ENCODE peak calls at places on chromosomes 6 and 20, in five cellular contexts. Z is lower leg skin, R is brain microvascular endothelial cell, Y is PC-3, Q is SK-N-SH. I is an unnamed sample.

GRCh38 chr20:51610761-51611624 is 68.5 kb upstream of the NFATC2 start:
- DNase-seq in Z (no peak), R (no peak), Y (no peak), Q (no peak), I (no peak)

GRCh38 chr20:34979366-34980153 is 23.9 kb downstream of the MYH7B start:
- DNase-seq in Z (no peak), R (no peak), Y (no peak), Q (peak), I (no peak)

GRCh38 chr20:46332373-46333135 is 24.3 kb upstream of the CDH22 start:
- DNase-seq in Z (no peak), R (no peak), Y (no peak), Q (peak), I (peak)

GRCh38 chr6:32192608-32193039 is at the start of gene GPSM3:
- DNase-seq in Z (no peak), R (peak), Y (no peak), Q (no peak), I (no peak)

GRCh38 chr6:13096084-13096483 is 232.3 kb downstream of the TBC1D7 start:
- DNase-seq in Z (no peak), R (no peak), Y (no peak), Q (no peak), I (no peak)

GRCh38 chr6:122998403-122998965 is 2.4 kb downstream of the CLVS2 start:
- DNase-seq in Z (no peak), R (no peak), Y (no peak), Q (no peak), I (no peak)

GRCh38 chr6:34146801-34147592 is 1.1 kb upstream of the GRM4 start:
- DNase-seq in Z (no peak), R (no peak), Y (peak), Q (no peak), I (no peak)

GRCh38 chr6:38512211-38512610 is 127.5 kb downstream of the BTBD9 start:
- DNase-seq in Z (no peak), R (no peak), Y (no peak), Q (no peak), I (no peak)

GRCh38 chr6:78605909-78606446 is 261.4 kb upstream of the IRAK1BP1 start:
- DNase-seq in Z (no peak), R (peak), Y (peak), Q (no peak), I (no peak)

GRCh38 chr6:110158479-110158878 is 21.0 kb downstream of the WASF1 start:
- DNase-seq in Z (no peak), R (no peak), Y (no peak), Q (no peak), I (no peak)

GRCh38 chr20:38635721-38636285 is 34.2 kb downstream of the ARHGAP40 start:
- DNase-seq in Z (no peak), R (peak), Y (peak), Q (no peak), I (no peak)

GRCh38 chr20:61929971-61930666 is 135.6 kb downstream of the TAF4 start:
- DNase-seq in Z (no peak), R (no peak), Y (no peak), Q (no peak), I (peak)

GRCh38 chr6:87742106-87742505 is 40.1 kb upstream of the AKIRIN2 start:
- DNase-seq in Z (peak), R (no peak), Y (no peak), Q (no peak), I (no peak)

GRCh38 chr6:80489911-80490635 is 383.6 kb downstream of the BCKDHB start:
- DNase-seq in Z (no peak), R (no peak), Y (peak), Q (no peak), I (no peak)

GRCh38 chr6:24125980-24126379 is at the start of gene NRSN1:
- DNase-seq in Z (no peak), R (no peak), Y (no peak), Q (peak), I (peak)

GRCh38 chr6:39937686-39938333 is 3.5 kb upstream of the MOCS1 start:
- DNase-seq in Z (no peak), R (no peak), Y (no peak), Q (no peak), I (no peak)

GRCh38 chr6:193773-194310 is 98.4 kb upstream of the DUSP22 start:
- DNase-seq in Z (no peak), R (no peak), Y (no peak), Q (no peak), I (no peak)

GRCh38 chr6:79702701-79703100 is 71.6 kb downstream of the SH3BGRL2 start:
- DNase-seq in Z (no peak), R (no peak), Y (no peak), Q (no peak), I (no peak)

GRCh38 chr6:1321715-1322114 is 9.8 kb downstream of the FOXQ1 start:
- DNase-seq in Z (no peak), R (no peak), Y (no peak), Q (no peak), I (no peak)

GRCh38 chr20:4358566-4358965 is 343.2 kb upstream of the RNF24 start:
- DNase-seq in Z (no peak), R (no peak), Y (no peak), Q (no peak), I (no peak)

GRCh38 chr6:107533415-107534059 is 43.6 kb downstream of the SOBP start:
- DNase-seq in Z (no peak), R (no peak), Y (no peak), Q (no peak), I (no peak)

GRCh38 chr6:5053864-5054426 is 31.2 kb upstream of the PPP1R3G start:
- DNase-seq in Z (peak), R (no peak), Y (no peak), Q (no peak), I (no peak)

GRCh38 chr6:89117285-89118108 is at the start of gene SRSF12:
- DNase-seq in Z (no peak), R (no peak), Y (no peak), Q (peak), I (peak)

GRCh38 chr20:19081937-19082336 is 130.5 kb upstream of the SLC24A3 start:
- DNase-seq in Z (no peak), R (no peak), Y (no peak), Q (no peak), I (no peak)
- TF ChIP-seq CTCF in Z (no peak), R (no peak), Y (no peak), Q (no peak), I (no peak)

GRCh38 chr6:53630533-53631269 is 34.9 kb downstream of the KLHL31 start:
- DNase-seq in Z (no peak), R (no peak), Y (no peak), Q (no peak), I (no peak)

GRCh38 chr6:53639520-53639919 is 26.0 kb downstream of the KLHL31 start:
- DNase-seq in Z (no peak), R (no peak), Y (no peak), Q (no peak), I (no peak)

GRCh38 chr6:53634184-53634631 is 31.3 kb downstream of the KLHL31 start:
- DNase-seq in Z (no peak), R (no peak), Y (no peak), Q (no peak), I (no peak)

GRCh38 chr6:53640361-53640760 is 25.2 kb downstream of the KLHL31 start:
- DNase-seq in Z (no peak), R (no peak), Y (no peak), Q (no peak), I (no peak)

GRCh38 chr6:53635322-53635721 is 30.2 kb downstream of the KLHL31 start:
- DNase-seq in Z (no peak), R (no peak), Y (no peak), Q (no peak), I (no peak)
- TF ChIP-seq CTCF in Z (no peak), R (no peak), Y (no peak), Q (no peak), I (no peak)

DNA sequence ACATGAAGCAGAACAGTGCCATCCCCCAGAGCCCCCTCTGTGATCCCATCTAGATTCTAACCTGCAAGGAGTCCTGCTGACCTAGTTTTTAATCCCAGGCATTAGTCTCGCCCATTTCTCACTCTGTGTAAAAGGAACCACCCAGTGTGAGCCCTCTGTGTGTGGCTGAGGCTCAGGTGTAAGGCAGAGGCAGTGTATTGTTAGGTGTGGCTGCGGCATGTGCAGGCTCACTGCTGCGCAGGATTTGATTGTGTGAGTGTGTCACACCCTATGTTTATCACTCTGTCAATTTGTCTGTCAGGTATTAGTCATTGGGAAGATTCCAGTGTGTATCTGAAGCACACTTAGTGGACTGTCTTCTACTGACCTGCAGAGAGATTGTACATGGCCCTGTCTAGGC is 13.7 kb upstream of the CST8 start:
- DNase-seq in Z (no peak), R (no peak), Y (no peak), Q (no peak), I (no peak)
- TF ChIP-seq CTCF in Z (no peak), R (no peak), Y (no peak), Q (no peak), I (no peak)

GRCh38 chr6:130760006-130760405 is 67.2 kb upstream of the SMLR1 start:
- DNase-seq in Z (no peak), R (peak), Y (peak), Q (peak), I (peak)
- TF ChIP-seq CTCF in Z (no peak), R (peak), Y (peak), Q (peak), I (peak)

I was measured in glutamatergic neuron.